ENCODE peak calls at places on chromosomes 7 and 10, in four cellular contexts. V is tibial nerve, O is ovary, K is HepG2. B is an unnamed sample.

GRCh38 chr7:111041577-111041976 is 49.4 kb upstream of the LRRN3 start:
- DNase-seq in K (no peak), V (no peak), O (no peak), B (no peak)

GRCh38 chr10:100984670-100985177 is 2.6 kb downstream of the MRPL43 start:
- DNase-seq in V (no peak), K (no peak), O (peak; percentile 14), B (no peak)

GRCh38 chr10:3046941-3047621 is 20.3 kb upstream of the PFKP start:
- DNase-seq in O (no peak), V (no peak), K (no peak), B (no peak)

GRCh38 chr7:50649259-50649885 is 84.2 kb upstream of the DDC start:
- DNase-seq in K (no peak), V (no peak), O (no peak), B (no peak)

GRCh38 chr7:24884401-24884800 is 95.6 kb downstream of the OSBPL3 start:
- DNase-seq in K (no peak), O (no peak), V (no peak), B (no peak)

GRCh38 chr10:126502481-126502880 is 114.2 kb upstream of the ADAM12 start:
- DNase-seq in O (no peak), V (no peak), K (no peak), B (no peak)

GRCh38 chr7:55177589-55178261 is 158.9 kb downstream of the EGFR start:
- DNase-seq in K (peak; percentile 94), V (peak; percentile 89), O (peak; percentile 68), B (no peak)

GRCh38 chr7:128906001-128906765 is 4.3 kb downstream of the KCP start:
- DNase-seq in V (no peak), K (no peak), O (no peak), B (no peak)

GRCh38 chr7:93945756-93946540 is 24.4 kb downstream of the GNG11 start:
- DNase-seq in O (no peak), K (no peak), V (no peak), B (peak; percentile 76)

GRCh38 chr10:94299417-94299816 is 63.3 kb downstream of the NOC3L start:
- DNase-seq in V (no peak), K (peak; percentile 15), O (no peak), B (peak; percentile 80)

GRCh38 chr10:124701038-124701365 is 43.2 kb downstream of the FAM53B start:
- DNase-seq in K (no peak), O (no peak), V (no peak), B (no peak)

GRCh38 chr7:2979951-2980350 is 63.7 kb downstream of the CARD11 start:
- DNase-seq in O (no peak), K (no peak), V (no peak), B (no peak)

GRCh38 chr10:4947635-4948596 is 15.3 kb upstream of the AKR1C1 start:
- DNase-seq in K (peak; percentile 100), O (no peak), V (peak; percentile 22), B (peak; percentile 19)

GRCh38 chr7:111012799-111013675 is 77.9 kb upstream of the LRRN3 start:
- DNase-seq in V (no peak), O (no peak), K (no peak), B (no peak)

GRCh38 chr7:106376026-106376799 is 91.4 kb upstream of the NAMPT start:
- DNase-seq in K (peak; percentile 13), O (no peak), V (no peak), B (no peak)

GRCh38 chr10:32889631-32890212 is 68.3 kb downstream of the ITGB1 start:
- DNase-seq in K (no peak), V (no peak), O (no peak), B (peak; percentile 22)

GRCh38 chr10:89144836-89145235 is 62.3 kb downstream of the CH25H start:
- DNase-seq in K (no peak), V (no peak), O (no peak), B (no peak)

GRCh38 chr10:79403441-79404230 is 41.8 kb downstream of the ZCCHC24 start:
- DNase-seq in O (peak; percentile 47), V (peak; percentile 56), K (peak; percentile 87), B (no peak)

GRCh38 chr7:101912711-101913110 is 95.3 kb downstream of the CUX1 start:
- DNase-seq in V (no peak), K (no peak), O (peak; percentile 47), B (no peak)

GRCh38 chr7:134778941-134779740 is at the start of gene CALD1:
- DNase-seq in V (peak; percentile 52), K (peak; percentile 78), O (peak; percentile 69), B (no peak)
- TF ChIP-seq POLR2A in V (peak; percentile 73), K (no peak), O (peak; percentile 36), B (no peak)

DNA sequence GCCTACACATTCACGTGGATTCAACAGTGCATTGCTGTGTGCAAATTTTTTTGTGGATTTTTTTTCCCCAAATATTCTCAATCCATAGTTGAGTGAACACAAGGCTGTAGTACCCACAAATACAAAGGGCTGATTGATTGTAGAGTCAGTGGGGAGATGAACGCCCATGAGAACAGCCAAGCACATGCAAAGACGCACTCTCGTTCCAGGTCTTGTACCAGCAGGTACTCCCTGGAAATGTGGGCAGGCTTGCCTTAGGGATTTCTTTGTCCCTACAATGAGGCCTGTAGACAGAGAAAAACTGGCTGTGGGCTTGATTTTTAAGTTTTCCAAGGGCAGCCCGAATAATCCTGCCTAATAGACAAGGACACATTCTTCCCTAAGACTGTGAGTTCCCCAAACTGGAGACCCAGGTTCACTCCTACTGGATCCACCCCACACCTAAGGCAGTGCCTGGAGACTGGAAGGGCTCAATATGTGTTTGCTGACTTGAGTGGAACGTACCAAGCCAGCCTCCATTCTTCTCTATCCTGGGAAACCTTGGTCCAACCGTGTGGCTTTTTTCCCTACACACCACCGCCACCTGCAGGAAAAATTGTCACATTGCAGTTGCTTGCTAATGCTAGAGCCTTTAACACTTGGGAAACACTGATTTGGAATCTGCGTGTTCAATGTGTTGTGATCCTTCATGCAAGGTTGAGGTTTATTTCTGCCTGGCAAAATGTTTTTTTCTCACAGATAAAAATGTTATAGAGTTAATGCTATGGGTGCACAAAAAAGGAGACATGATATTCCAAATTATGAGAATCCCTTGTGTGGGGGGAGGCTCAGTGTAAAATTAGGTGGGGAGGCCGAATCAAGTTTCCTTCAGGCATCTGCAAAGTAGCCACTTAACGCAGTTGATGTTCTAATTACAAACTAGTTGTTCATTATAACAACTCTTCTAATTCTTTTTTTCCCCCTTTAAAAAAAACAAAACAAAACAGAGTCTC is 49.3 kb downstream of the PPP1R17 start:
- DNase-seq in K (peak; percentile 52), V (peak; percentile 40), O (peak; percentile 33), B (peak; percentile 27)
- TF ChIP-seq POLR2A in K (no peak), V (no peak), O (no peak), B (no peak)

DNA sequence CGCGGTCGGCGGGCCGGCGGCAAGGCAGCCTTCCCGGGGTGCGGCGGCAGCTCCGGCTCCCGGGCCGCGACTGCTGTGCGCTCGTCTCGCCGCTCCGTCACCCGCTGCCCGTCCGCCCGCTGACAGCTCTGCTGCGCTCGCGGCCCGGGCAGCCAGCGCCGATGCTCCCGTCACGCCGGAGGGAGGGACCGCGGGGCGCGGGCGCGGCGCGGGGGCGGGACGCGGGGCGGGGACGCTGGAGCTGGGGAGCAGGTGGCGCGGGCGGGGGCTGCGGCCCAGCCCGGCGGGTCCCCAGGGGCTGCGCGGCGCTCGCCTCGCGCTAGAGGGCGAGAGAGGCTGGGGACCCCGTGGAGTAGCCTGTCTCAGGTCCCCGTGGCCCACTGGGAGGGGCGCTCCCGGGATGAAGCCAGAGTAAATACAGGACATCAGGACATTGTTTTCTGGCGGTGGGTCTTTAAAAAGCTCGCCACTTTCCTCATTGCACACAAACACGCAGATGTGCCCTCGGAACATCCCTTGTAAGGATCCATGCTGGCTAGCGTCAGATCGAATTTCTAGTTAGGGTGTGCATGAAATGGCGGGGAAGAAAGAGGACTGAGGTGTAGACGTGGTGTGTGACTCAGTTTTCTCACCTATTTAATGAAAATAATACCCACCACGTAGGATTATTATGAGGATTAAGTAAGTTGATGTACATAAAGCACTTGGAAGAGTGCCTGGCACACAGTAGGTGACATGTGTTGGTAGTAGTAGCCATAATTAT is at the start of gene ELAPOR2:
- DNase-seq in V (peak; percentile 24), K (peak; percentile 32), O (peak; percentile 74), B (peak; percentile 80)
- TF ChIP-seq POLR2A in V (peak; percentile 26), K (no peak), O (no peak), B (no peak)

DNA sequence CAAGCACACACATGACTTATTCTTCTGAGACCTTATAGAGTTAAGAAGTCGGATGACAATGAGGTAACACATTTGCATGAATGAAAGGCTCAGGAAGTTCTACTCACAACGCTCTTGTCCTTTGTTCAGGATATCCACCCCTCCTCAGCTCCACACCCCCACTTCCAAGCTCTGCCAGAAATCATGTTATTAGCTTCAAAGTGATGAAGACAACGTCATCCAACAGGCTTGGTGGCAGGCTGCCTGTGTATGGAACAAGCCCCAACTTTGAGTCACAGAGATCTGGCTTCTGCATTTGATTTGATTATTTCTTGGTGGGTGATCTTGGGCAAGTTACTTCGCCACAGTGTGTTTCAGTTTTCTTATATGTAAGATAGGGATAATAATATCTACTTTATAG is 12.4 kb upstream of the BMPER start:
- DNase-seq in O (no peak), K (no peak), V (no peak), B (no peak)
- TF ChIP-seq POLR2A in O (no peak), K (no peak), V (no peak), B (no peak)

GRCh38 chr7:65960351-65961074 is 21.5 kb downstream of the GUSB start:
- DNase-seq in K (no peak), V (no peak), O (no peak), B (no peak)
- TF ChIP-seq POLR2A in K (no peak), V (no peak), O (no peak), B (no peak)

DNA sequence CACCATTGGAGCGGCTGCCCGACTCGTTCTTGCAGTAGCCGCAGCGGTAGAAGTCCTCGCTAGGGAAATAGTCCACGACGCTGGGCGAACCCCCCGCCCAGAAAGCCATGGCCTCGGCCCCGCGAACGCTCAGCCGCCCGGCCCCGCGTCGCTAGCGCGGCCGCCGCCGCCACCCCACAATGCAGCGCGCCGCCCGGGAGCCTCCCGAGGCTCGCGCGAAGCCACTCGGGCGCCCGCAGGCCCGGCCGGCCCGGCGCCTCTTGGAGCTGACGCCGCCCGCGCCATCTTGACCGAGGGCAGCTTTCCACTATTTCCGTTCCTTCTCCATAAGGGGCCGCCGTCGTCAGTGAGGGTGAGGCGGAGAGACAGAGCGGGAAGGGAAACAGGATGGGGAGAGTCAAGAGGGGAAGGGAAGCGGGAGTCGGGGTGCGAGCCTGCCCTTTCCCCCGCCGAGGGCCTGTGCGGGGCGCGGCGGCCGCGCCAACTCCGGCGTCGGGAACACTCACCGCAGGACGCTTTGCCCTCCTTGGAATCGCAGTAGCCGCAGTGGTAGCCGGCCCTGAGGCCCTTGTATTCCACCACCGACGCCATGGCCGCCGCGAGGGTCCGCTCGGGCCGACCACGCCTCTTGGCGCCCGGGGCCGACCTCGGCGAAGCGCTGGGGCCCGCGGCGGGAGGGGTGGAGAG is at the start of gene ATE1:
- DNase-seq in K (peak; percentile 88), V (peak; percentile 80), O (peak; percentile 93), B (peak; percentile 86)
- TF ChIP-seq POLR2A in K (peak; percentile 81), V (peak; percentile 76), O (peak; percentile 84), B (peak; percentile 82)

GRCh38 chr10:30769361-30769760 is 139.8 kb upstream of the LYZL2 start:
- DNase-seq in O (no peak), K (no peak), V (no peak), B (no peak)

GRCh38 chr10:30765022-30765610 is 135.6 kb upstream of the LYZL2 start:
- DNase-seq in K (no peak), V (no peak), O (no peak), B (no peak)

GRCh38 chr10:30762620-30763019 is 133.1 kb upstream of the LYZL2 start:
- DNase-seq in O (no peak), V (no peak), K (no peak), B (no peak)

GRCh38 chr10:30763933-30764332 is 134.4 kb upstream of the LYZL2 start:
- DNase-seq in V (no peak), O (no peak), K (no peak), B (no peak)

GRCh38 chr10:30765611-30766010 is 136.1 kb upstream of the LYZL2 start:
- DNase-seq in V (no peak), O (no peak), K (no peak), B (no peak)
- TF ChIP-seq POLR2A in V (no peak), O (no peak), K (no peak), B (no peak)